ENCODE peak calls at places on chromosomes 12 and 14, in nine cellular contexts. One of them, this sample, is unnamed.

GRCh38 chr12:12428961-12429657 is 72.2 kb downstream of the BORCS5 start:
- DNase-seq in upper lobe of left lung: no peak
- DNase-seq in SK-N-SH: no peak
- DNase-seq in K562: no peak
- DNase-seq in esophagus muscularis mucosa: no peak
- DNase-seq in ovary: no peak
- DNase-seq in A549: no peak
- DNase-seq in stomach: no peak
- DNase-seq in transverse colon: no peak
- DNase-seq in this sample: no peak

GRCh38 chr12:109863961-109864712 is 16.2 kb downstream of the GLTP start:
- DNase-seq in esophagus muscularis mucosa: no peak
- DNase-seq in upper lobe of left lung: peak; percentile 90
- DNase-seq in ovary: no peak
- DNase-seq in stomach: peak; percentile 76
- DNase-seq in K562: no peak
- DNase-seq in transverse colon: peak; percentile 75
- DNase-seq in SK-N-SH: no peak
- DNase-seq in A549: no peak
- DNase-seq in this sample: no peak

GRCh38 chr12:68042212-68042699 is 53.0 kb downstream of the IFNG-AS1 start:
- DNase-seq in ovary: no peak
- DNase-seq in stomach: no peak
- DNase-seq in transverse colon: no peak
- DNase-seq in esophagus muscularis mucosa: no peak
- DNase-seq in upper lobe of left lung: no peak
- DNase-seq in A549: no peak
- DNase-seq in K562: no peak
- DNase-seq in SK-N-SH: no peak
- DNase-seq in this sample: no peak

GRCh38 chr12:128337456-128338160 is 70.6 kb downstream of the TMEM132C start:
- DNase-seq in A549: no peak
- DNase-seq in SK-N-SH: no peak
- DNase-seq in upper lobe of left lung: no peak
- DNase-seq in esophagus muscularis mucosa: no peak
- DNase-seq in stomach: no peak
- DNase-seq in K562: no peak
- DNase-seq in ovary: no peak
- DNase-seq in transverse colon: no peak
- DNase-seq in this sample: no peak

GRCh38 chr12:90909069-90909676 is 45.8 kb downstream of the CCER1 start:
- DNase-seq in SK-N-SH: peak; percentile 17
- DNase-seq in ovary: no peak
- DNase-seq in esophagus muscularis mucosa: no peak
- DNase-seq in transverse colon: no peak
- DNase-seq in upper lobe of left lung: no peak
- DNase-seq in K562: no peak
- DNase-seq in stomach: no peak
- DNase-seq in A549: peak; percentile 28
- DNase-seq in this sample: no peak

GRCh38 chr12:54195080-54195479 is 6.3 kb upstream of the SMUG1 start:
- DNase-seq in stomach: no peak
- DNase-seq in SK-N-SH: no peak
- DNase-seq in ovary: no peak
- DNase-seq in upper lobe of left lung: no peak
- DNase-seq in K562: no peak
- DNase-seq in esophagus muscularis mucosa: no peak
- DNase-seq in A549: no peak
- DNase-seq in transverse colon: no peak
- DNase-seq in this sample: no peak

GRCh38 chr14:102474934-102475333 is 34.6 kb downstream of the ANKRD9 start:
- DNase-seq in SK-N-SH: no peak
- DNase-seq in transverse colon: peak; percentile 47
- DNase-seq in ovary: peak; percentile 58
- DNase-seq in K562: no peak
- DNase-seq in A549: no peak
- DNase-seq in stomach: peak; percentile 35
- DNase-seq in upper lobe of left lung: peak; percentile 82
- DNase-seq in esophagus muscularis mucosa: no peak
- DNase-seq in this sample: peak; percentile 84

GRCh38 chr14:74935340-74935640 is 12.2 kb upstream of the RPS6KL1 start:
- DNase-seq in SK-N-SH: no peak
- DNase-seq in K562: no peak
- DNase-seq in upper lobe of left lung: no peak
- DNase-seq in esophagus muscularis mucosa: no peak
- DNase-seq in A549: no peak
- DNase-seq in ovary: no peak
- DNase-seq in stomach: no peak
- DNase-seq in transverse colon: no peak
- DNase-seq in this sample: no peak

GRCh38 chr12:120844297-120844696 is 59.9 kb downstream of the SPPL3 start:
- DNase-seq in K562: no peak
- DNase-seq in stomach: no peak
- DNase-seq in transverse colon: no peak
- DNase-seq in A549: no peak
- DNase-seq in SK-N-SH: no peak
- DNase-seq in upper lobe of left lung: no peak
- DNase-seq in ovary: no peak
- DNase-seq in esophagus muscularis mucosa: no peak
- DNase-seq in this sample: no peak

GRCh38 chr12:109892748-109893147 is 7.3 kb upstream of the TCHP start:
- DNase-seq in ovary: no peak
- DNase-seq in A549: no peak
- DNase-seq in upper lobe of left lung: no peak
- DNase-seq in transverse colon: no peak
- DNase-seq in SK-N-SH: no peak
- DNase-seq in K562: no peak
- DNase-seq in esophagus muscularis mucosa: no peak
- DNase-seq in stomach: no peak
- DNase-seq in this sample: no peak

GRCh38 chr12:12723681-12724420 is 6.7 kb downstream of the CDKN1B start:
- DNase-seq in K562: peak; percentile 19
- DNase-seq in esophagus muscularis mucosa: peak; percentile 91
- DNase-seq in transverse colon: peak; percentile 54
- DNase-seq in upper lobe of left lung: peak; percentile 44
- DNase-seq in ovary: peak; percentile 54
- DNase-seq in A549: peak; percentile 21
- DNase-seq in SK-N-SH: peak; percentile 76
- DNase-seq in stomach: peak; percentile 44
- DNase-seq in this sample: peak; percentile 73

GRCh38 chr12:14278294-14278953 is 87.1 kb upstream of the ATF7IP start:
- DNase-seq in ovary: no peak
- DNase-seq in K562: no peak
- DNase-seq in transverse colon: no peak
- DNase-seq in SK-N-SH: no peak
- DNase-seq in esophagus muscularis mucosa: no peak
- DNase-seq in stomach: no peak
- DNase-seq in upper lobe of left lung: no peak
- DNase-seq in A549: no peak
- DNase-seq in this sample: no peak

GRCh38 chr14:55127491-55127951 is 1.5 kb upstream of the LGALS3 start:
- DNase-seq in stomach: no peak
- DNase-seq in A549: no peak
- DNase-seq in esophagus muscularis mucosa: no peak
- DNase-seq in K562: no peak
- DNase-seq in transverse colon: peak; percentile 63
- DNase-seq in ovary: no peak
- DNase-seq in upper lobe of left lung: no peak
- DNase-seq in SK-N-SH: no peak
- DNase-seq in this sample: no peak

GRCh38 chr12:14605401-14605989 is 37.8 kb upstream of the PLBD1 start:
- DNase-seq in upper lobe of left lung: no peak
- DNase-seq in esophagus muscularis mucosa: no peak
- DNase-seq in transverse colon: no peak
- DNase-seq in stomach: no peak
- DNase-seq in ovary: no peak
- DNase-seq in K562: no peak
- DNase-seq in A549: no peak
- DNase-seq in SK-N-SH: no peak
- DNase-seq in this sample: no peak

GRCh38 chr12:71865166-71865713 is 25.7 kb downstream of the TBC1D15 start:
- DNase-seq in A549: no peak
- DNase-seq in transverse colon: no peak
- DNase-seq in stomach: no peak
- DNase-seq in SK-N-SH: no peak
- DNase-seq in upper lobe of left lung: no peak
- DNase-seq in K562: no peak
- DNase-seq in ovary: no peak
- DNase-seq in esophagus muscularis mucosa: no peak
- DNase-seq in this sample: no peak

DNA sequence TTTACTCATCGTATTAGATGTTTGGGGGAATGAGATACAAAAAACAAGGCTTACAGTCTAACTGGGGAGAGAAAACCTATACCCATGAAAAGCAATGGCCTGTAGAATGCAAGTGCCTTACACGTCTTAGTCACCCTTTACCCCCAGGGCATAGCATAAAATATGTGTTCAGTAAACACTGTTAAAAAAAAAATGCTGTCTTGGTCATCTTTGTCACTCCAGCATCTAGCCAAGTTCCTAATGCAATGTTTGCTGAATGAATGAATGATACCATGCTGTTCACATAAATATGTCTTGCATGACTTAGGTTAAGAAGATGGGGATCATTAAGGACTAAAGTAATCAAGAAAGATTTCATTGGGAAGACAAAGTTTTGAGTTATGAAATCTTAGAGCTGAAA is 38.5 kb downstream of the PPP2R5E start:
- DNase-seq in ovary: no peak
- DNase-seq in SK-N-SH: no peak
- DNase-seq in upper lobe of left lung: no peak
- DNase-seq in K562: no peak
- DNase-seq in esophagus muscularis mucosa: no peak
- DNase-seq in transverse colon: no peak
- DNase-seq in stomach: no peak
- DNase-seq in A549: peak; percentile 52
- DNase-seq in this sample: no peak
- TF ChIP-seq EP300 in ovary: no peak
- TF ChIP-seq EP300 in SK-N-SH: no peak
- TF ChIP-seq EP300 in upper lobe of left lung: no peak
- TF ChIP-seq EP300 in K562: no peak
- TF ChIP-seq EP300 in esophagus muscularis mucosa: no peak
- TF ChIP-seq EP300 in transverse colon: no peak
- TF ChIP-seq EP300 in stomach: no peak
- TF ChIP-seq EP300 in A549: peak; percentile 33
- TF ChIP-seq EP300 in this sample: no peak

DNA sequence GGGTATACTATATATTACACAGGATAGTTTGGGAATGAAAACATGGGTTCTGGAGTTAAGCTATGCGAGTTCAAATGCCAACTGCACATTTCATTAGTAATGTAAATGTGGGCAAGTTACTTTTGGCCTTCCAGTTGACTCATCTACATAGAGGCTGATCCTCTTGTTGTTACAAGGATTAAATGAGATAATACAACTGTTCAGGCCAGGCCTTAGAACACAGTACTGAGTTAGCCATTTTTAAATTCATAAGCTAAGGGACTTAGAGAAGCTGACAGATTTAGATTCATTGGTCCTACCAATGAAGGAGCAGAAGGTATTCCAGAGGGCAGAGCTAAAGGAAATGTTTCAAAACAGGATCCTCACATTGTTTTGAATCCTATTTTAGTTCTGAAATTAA is 32.6 kb downstream of the HIGD1C start:
- DNase-seq in transverse colon: no peak
- DNase-seq in K562: no peak
- DNase-seq in upper lobe of left lung: no peak
- DNase-seq in stomach: no peak
- DNase-seq in A549: no peak
- DNase-seq in SK-N-SH: no peak
- DNase-seq in esophagus muscularis mucosa: no peak
- DNase-seq in ovary: no peak
- DNase-seq in this sample: no peak
- TF ChIP-seq EP300 in transverse colon: no peak
- TF ChIP-seq EP300 in K562: no peak
- TF ChIP-seq EP300 in upper lobe of left lung: no peak
- TF ChIP-seq EP300 in stomach: no peak
- TF ChIP-seq EP300 in A549: no peak
- TF ChIP-seq EP300 in SK-N-SH: no peak
- TF ChIP-seq EP300 in esophagus muscularis mucosa: no peak
- TF ChIP-seq EP300 in ovary: no peak
- TF ChIP-seq EP300 in this sample: no peak

GRCh38 chr12:78888583-78888982 is 24.0 kb downstream of the SYT1 start:
- DNase-seq in transverse colon: no peak
- DNase-seq in SK-N-SH: no peak
- DNase-seq in K562: no peak
- DNase-seq in esophagus muscularis mucosa: no peak
- DNase-seq in stomach: no peak
- DNase-seq in ovary: no peak
- DNase-seq in A549: no peak
- DNase-seq in upper lobe of left lung: no peak
- DNase-seq in this sample: no peak
- TF ChIP-seq EP300 in transverse colon: no peak
- TF ChIP-seq EP300 in SK-N-SH: no peak
- TF ChIP-seq EP300 in K562: no peak
- TF ChIP-seq EP300 in esophagus muscularis mucosa: no peak
- TF ChIP-seq EP300 in stomach: no peak
- TF ChIP-seq EP300 in ovary: no peak
- TF ChIP-seq EP300 in A549: no peak
- TF ChIP-seq EP300 in upper lobe of left lung: no peak
- TF ChIP-seq EP300 in this sample: no peak

GRCh38 chr12:18752280-18752920 is 14.5 kb downstream of the CAPZA3 start:
- DNase-seq in ovary: peak; percentile 17
- DNase-seq in K562: peak; percentile 55
- DNase-seq in SK-N-SH: no peak
- DNase-seq in esophagus muscularis mucosa: no peak
- DNase-seq in upper lobe of left lung: no peak
- DNase-seq in stomach: no peak
- DNase-seq in transverse colon: no peak
- DNase-seq in A549: no peak
- DNase-seq in this sample: no peak

GRCh38 chr12:18751866-18752265 is 13.9 kb downstream of the CAPZA3 start:
- DNase-seq in upper lobe of left lung: no peak
- DNase-seq in esophagus muscularis mucosa: no peak
- DNase-seq in A549: no peak
- DNase-seq in SK-N-SH: no peak
- DNase-seq in K562: no peak
- DNase-seq in ovary: no peak
- DNase-seq in stomach: no peak
- DNase-seq in transverse colon: no peak
- DNase-seq in this sample: no peak

GRCh38 chr12:18750087-18750486 is 12.2 kb downstream of the CAPZA3 start:
- DNase-seq in K562: no peak
- DNase-seq in A549: no peak
- DNase-seq in upper lobe of left lung: peak; percentile 48
- DNase-seq in SK-N-SH: no peak
- DNase-seq in transverse colon: no peak
- DNase-seq in ovary: no peak
- DNase-seq in esophagus muscularis mucosa: no peak
- DNase-seq in stomach: no peak
- DNase-seq in this sample: no peak

GRCh38 chr12:18749381-18749957 is 11.6 kb downstream of the CAPZA3 start:
- DNase-seq in stomach: no peak
- DNase-seq in upper lobe of left lung: no peak
- DNase-seq in ovary: no peak
- DNase-seq in K562: no peak
- DNase-seq in A549: no peak
- DNase-seq in esophagus muscularis mucosa: no peak
- DNase-seq in SK-N-SH: no peak
- DNase-seq in transverse colon: no peak
- DNase-seq in this sample: no peak

DNA sequence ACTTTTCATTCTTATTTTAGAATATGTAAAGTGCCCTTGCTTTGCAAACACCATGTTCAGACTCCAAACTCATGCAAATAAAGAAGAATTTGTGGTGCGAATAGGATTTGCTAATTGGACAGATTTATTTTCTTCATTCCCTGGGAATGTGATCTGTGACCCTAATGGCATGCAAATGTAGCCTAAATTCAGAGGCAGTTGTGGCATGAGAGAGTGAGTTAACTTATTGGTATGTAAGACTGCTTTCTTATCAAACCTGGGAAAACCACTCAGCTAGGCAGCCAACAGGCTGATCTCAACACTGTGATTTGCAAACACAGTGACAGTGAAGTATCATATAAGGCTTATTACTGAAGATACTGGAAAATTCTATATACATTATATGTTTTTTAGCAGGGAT is 10.0 kb downstream of the CAPZA3 start:
- DNase-seq in K562: no peak
- DNase-seq in esophagus muscularis mucosa: no peak
- DNase-seq in SK-N-SH: no peak
- DNase-seq in ovary: no peak
- DNase-seq in stomach: no peak
- DNase-seq in A549: no peak
- DNase-seq in transverse colon: no peak
- DNase-seq in upper lobe of left lung: no peak
- DNase-seq in this sample: no peak
- TF ChIP-seq EP300 in K562: no peak
- TF ChIP-seq EP300 in esophagus muscularis mucosa: no peak
- TF ChIP-seq EP300 in SK-N-SH: no peak
- TF ChIP-seq EP300 in ovary: no peak
- TF ChIP-seq EP300 in stomach: no peak
- TF ChIP-seq EP300 in A549: no peak
- TF ChIP-seq EP300 in transverse colon: no peak
- TF ChIP-seq EP300 in upper lobe of left lung: no peak
- TF ChIP-seq EP300 in this sample: no peak